ENCODE peak calls at places on chromosomes 16 and 17, in four cellular contexts. One of them, this sample, is unnamed. For H3K36me3, the result is how much of the 10 kb centered on the place peaks cover.

GRCh38 chr17:1764274-1764673 is 2.4 kb downstream of the SERPINF1 start:
- DNase-seq in tibial artery: peak
- DNase-seq in cardiac muscle cell: peak
- DNase-seq in lung: peak
- DNase-seq in this sample: peak

GRCh38 chr16:55501549-55502322 is 7.1 kb upstream of the LPCAT2 start:
- DNase-seq in tibial artery: no peak
- DNase-seq in cardiac muscle cell: peak
- DNase-seq in lung: no peak
- DNase-seq in this sample: no peak

GRCh38 chr16:69823831-69824563 is 61.9 kb downstream of the WWP2 start:
- DNase-seq in tibial artery: no peak
- DNase-seq in cardiac muscle cell: peak
- DNase-seq in lung: no peak
- DNase-seq in this sample: no peak

GRCh38 chr16:29318037-29318436 is 88.5 kb downstream of the NPIPB11 start:
- DNase-seq in tibial artery: peak
- DNase-seq in cardiac muscle cell: no peak
- DNase-seq in lung: no peak
- DNase-seq in this sample: no peak

GRCh38 chr17:62671553-62671952 is 44.1 kb downstream of the MRC2 start:
- DNase-seq in tibial artery: no peak
- DNase-seq in cardiac muscle cell: no peak
- DNase-seq in lung: no peak
- DNase-seq in this sample: no peak

GRCh38 chr17:81456798-81457197 is 55.8 kb downstream of the ACTG1 start:
- DNase-seq in tibial artery: no peak
- DNase-seq in cardiac muscle cell: peak
- DNase-seq in lung: no peak
- DNase-seq in this sample: no peak

GRCh38 chr17:4586043-4586442 is 1.7 kb downstream of the SMTNL2 start:
- DNase-seq in tibial artery: no peak
- DNase-seq in cardiac muscle cell: no peak
- DNase-seq in lung: no peak
- DNase-seq in this sample: no peak

GRCh38 chr16:56672761-56673536 is 3.3 kb downstream of the MT1H start:
- DNase-seq in tibial artery: no peak
- DNase-seq in cardiac muscle cell: no peak
- DNase-seq in lung: no peak
- DNase-seq in this sample: no peak

GRCh38 chr17:40038882-40039513 is 15.2 kb downstream of the MED24 start:
- DNase-seq in tibial artery: peak
- DNase-seq in cardiac muscle cell: peak
- DNase-seq in lung: peak
- DNase-seq in this sample: peak

GRCh38 chr17:62664336-62665120 is 37.1 kb downstream of the MRC2 start:
- DNase-seq in tibial artery: no peak
- DNase-seq in cardiac muscle cell: no peak
- DNase-seq in lung: no peak
- DNase-seq in this sample: no peak

GRCh38 chr17:30000755-30001257 is 59.4 kb downstream of the EFCAB5 start:
- DNase-seq in tibial artery: no peak
- DNase-seq in cardiac muscle cell: no peak
- DNase-seq in lung: no peak
- DNase-seq in this sample: no peak

GRCh38 chr16:66900721-66901441 is 17.8 kb downstream of the CDH16 start:
- DNase-seq in tibial artery: peak
- DNase-seq in cardiac muscle cell: peak
- DNase-seq in lung: no peak
- DNase-seq in this sample: no peak

GRCh38 chr16:69601250-69601649 is 35.5 kb downstream of the NFAT5 start:
- DNase-seq in tibial artery: no peak
- DNase-seq in cardiac muscle cell: no peak
- DNase-seq in lung: no peak
- DNase-seq in this sample: no peak

GRCh38 chr17:50101346-50102163 is 6.4 kb downstream of the PDK2 start:
- DNase-seq in tibial artery: no peak
- DNase-seq in cardiac muscle cell: peak
- DNase-seq in lung: no peak
- DNase-seq in this sample: no peak

GRCh38 chr16:17258848-17259713 is 211.7 kb downstream of the XYLT1 start:
- DNase-seq in tibial artery: peak
- DNase-seq in cardiac muscle cell: no peak
- DNase-seq in lung: peak
- DNase-seq in this sample: no peak

GRCh38 chr17:63516910-63517824 is 6.0 kb upstream of the KCNH6 start:
- DNase-seq in tibial artery: no peak
- DNase-seq in cardiac muscle cell: peak
- DNase-seq in lung: no peak
- DNase-seq in this sample: no peak

GRCh38 chr17:32586666-32587065 is 99.9 kb downstream of the CDK5R1 start:
- DNase-seq in tibial artery: no peak
- DNase-seq in cardiac muscle cell: peak
- DNase-seq in lung: no peak
- DNase-seq in this sample: no peak

GRCh38 chr17:20242271-20242670 is 225.1 kb downstream of the LGALS9B start:
- DNase-seq in tibial artery: no peak
- DNase-seq in cardiac muscle cell: no peak
- DNase-seq in lung: no peak
- DNase-seq in this sample: no peak

GRCh38 chr17:20244671-20245070 is 222.7 kb downstream of the LGALS9B start:
- DNase-seq in tibial artery: no peak
- DNase-seq in cardiac muscle cell: peak
- DNase-seq in lung: no peak
- DNase-seq in this sample: no peak

GRCh38 chr17:20246692-20247091 is 220.6 kb downstream of the LGALS9B start:
- DNase-seq in tibial artery: no peak
- DNase-seq in cardiac muscle cell: no peak
- DNase-seq in lung: no peak
- DNase-seq in this sample: no peak

GRCh38 chr17:20241855-20242254 is 225.5 kb downstream of the LGALS9B start:
- DNase-seq in tibial artery: no peak
- DNase-seq in cardiac muscle cell: no peak
- DNase-seq in lung: no peak
- DNase-seq in this sample: no peak

DNA sequence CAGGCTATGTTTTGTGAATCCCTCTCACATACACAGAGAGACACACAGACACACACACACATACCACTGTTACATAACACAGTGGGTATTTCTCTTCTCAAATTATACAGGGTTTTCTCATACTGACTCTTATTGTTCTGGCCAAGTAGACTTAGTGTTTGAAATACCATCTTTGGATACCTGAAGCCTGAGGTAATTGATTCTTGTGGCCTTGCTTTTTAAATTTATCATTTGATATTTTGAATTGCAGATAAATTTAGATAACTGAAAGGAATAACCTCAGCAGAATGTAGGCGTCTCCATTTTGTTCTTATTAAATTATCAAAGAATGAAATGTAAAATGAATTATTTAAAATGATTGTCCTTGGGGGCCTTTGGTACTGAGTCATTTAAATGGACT is 223.8 kb downstream of the LGALS9B start:
- DNase-seq in tibial artery: no peak
- DNase-seq in cardiac muscle cell: no peak
- DNase-seq in lung: no peak
- DNase-seq in this sample: no peak
- TF ChIP-seq CTCF in tibial artery: no peak
- TF ChIP-seq CTCF in cardiac muscle cell: no peak
- TF ChIP-seq CTCF in lung: no peak
- TF ChIP-seq CTCF in this sample: no peak

GRCh38 chr17:67216544-67217320 is 28.3 kb downstream of the HELZ start:
- DNase-seq in tibial artery: no peak
- DNase-seq in cardiac muscle cell: peak
- DNase-seq in lung: no peak
- DNase-seq in this sample: no peak
- H3K36me3 ChIP-seq in tibial artery: under half
- H3K36me3 ChIP-seq in cardiac muscle cell: under half
- H3K36me3 ChIP-seq in lung: under half
- H3K36me3 ChIP-seq in this sample: under half

DNA sequence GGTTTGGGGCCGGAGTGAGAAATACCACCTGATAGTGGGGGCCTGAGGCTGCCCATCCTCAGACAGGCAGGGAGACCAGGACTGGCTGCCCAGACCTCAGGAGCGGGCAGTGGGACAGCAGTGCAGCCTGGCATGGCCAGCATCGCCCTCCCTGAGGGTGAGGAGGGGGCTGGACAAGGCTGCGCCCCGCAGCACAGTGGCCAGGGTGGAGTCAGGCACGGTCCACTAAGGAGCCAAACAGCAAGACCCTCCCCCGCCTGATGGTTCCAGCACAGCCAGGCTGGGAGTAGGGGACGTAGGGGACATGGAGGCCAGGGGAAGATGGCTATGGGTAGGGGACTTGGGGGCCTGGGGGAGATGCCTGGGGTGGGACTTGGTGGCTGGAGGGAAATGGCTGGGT is 3.3 kb downstream of the ZNF598 start:
- DNase-seq in tibial artery: no peak
- DNase-seq in cardiac muscle cell: no peak
- DNase-seq in lung: no peak
- DNase-seq in this sample: no peak
- H3K27ac ChIP-seq in tibial artery: no peak
- H3K27ac ChIP-seq in cardiac muscle cell: no peak
- H3K27ac ChIP-seq in lung: no peak
- H3K27ac ChIP-seq in this sample: no peak

GRCh38 chr16:75462804-75463203 is 1.7 kb downstream of the TMEM170A start:
- DNase-seq in tibial artery: no peak
- DNase-seq in cardiac muscle cell: no peak
- DNase-seq in lung: no peak
- DNase-seq in this sample: no peak

GRCh38 chr16:75466760-75467159 is 2.3 kb upstream of the TMEM170A start:
- DNase-seq in tibial artery: no peak
- DNase-seq in cardiac muscle cell: no peak
- DNase-seq in lung: no peak
- DNase-seq in this sample: no peak

GRCh38 chr16:75460441-75460840 is 4.0 kb downstream of the TMEM170A start:
- DNase-seq in tibial artery: no peak
- DNase-seq in cardiac muscle cell: peak
- DNase-seq in lung: no peak
- DNase-seq in this sample: no peak

GRCh38 chr16:75461575-75461974 is 2.9 kb downstream of the TMEM170A start:
- DNase-seq in tibial artery: no peak
- DNase-seq in cardiac muscle cell: no peak
- DNase-seq in lung: no peak
- DNase-seq in this sample: no peak

GRCh38 chr16:75464130-75464918 is at the start of gene TMEM170A:
- DNase-seq in tibial artery: peak
- DNase-seq in cardiac muscle cell: peak
- DNase-seq in lung: peak
- DNase-seq in this sample: peak
- TF ChIP-seq CTCF in tibial artery: peak
- TF ChIP-seq CTCF in cardiac muscle cell: peak
- TF ChIP-seq CTCF in lung: peak
- TF ChIP-seq CTCF in this sample: peak

GRCh38 chr17:8140058-8140412 is 12.2 kb downstream of the PER1 start:
- DNase-seq in tibial artery: peak
- DNase-seq in cardiac muscle cell: no peak
- DNase-seq in lung: no peak
- DNase-seq in this sample: no peak
- H3K36me3 ChIP-seq in tibial artery: half or more
- H3K36me3 ChIP-seq in cardiac muscle cell: under half
- H3K36me3 ChIP-seq in lung: half or more
- H3K36me3 ChIP-seq in this sample: half or more

This sample was measured in right atrium auricular region.